ENCODE peak calls at places on chromosomes 4 and X, in ten cellular contexts. S is GM12892, P is IMR-90, R is A549, K is HCT116, I is breast epithelium, J is uterus, C is H1, V is tibial nerve, L is H54. B is an unnamed sample.

GRCh38 chrX:129612396-129612795 is 42.4 kb downstream of the APLN start:
- DNase-seq in S (no peak), P (no peak), R (no peak), K (no peak), I (peak), J (no peak), C (no peak), V (no peak), L (no peak), B (no peak)

GRCh38 chrX:107324493-107325310 is 118.3 kb downstream of the DNAAF6 start:
- DNase-seq in S (no peak), P (peak), R (peak), K (no peak), I (no peak), J (no peak), C (peak), V (no peak), L (no peak), B (peak)

GRCh38 chr4:105627620-105628019 is 75.2 kb downstream of the ARHGEF38 start:
- DNase-seq in S (no peak), P (no peak), R (no peak), K (no peak), I (no peak), J (no peak), C (no peak), V (no peak), L (no peak), B (no peak)

GRCh38 chr4:175616287-175616686 is 195.8 kb downstream of the GPM6A start:
- DNase-seq in S (no peak), P (no peak), R (no peak), K (no peak), I (no peak), J (no peak), C (no peak), V (no peak), L (no peak), B (no peak)

GRCh38 chr4:8399298-8399697 is 41.2 kb downstream of the ACOX3 start:
- DNase-seq in S (no peak), P (no peak), R (no peak), K (no peak), I (no peak), J (no peak), C (no peak), V (no peak), L (no peak), B (no peak)

GRCh38 chrX:66110112-66110511 is 53.9 kb upstream of the HEPH start:
- DNase-seq in S (peak), P (peak), R (peak), K (peak), I (no peak), J (no peak), C (no peak), V (no peak), L (peak), B (no peak)

GRCh38 chr4:127559981-127560380 is 72.8 kb upstream of the INTU start:
- DNase-seq in S (no peak), P (no peak), R (no peak), K (no peak), I (no peak), J (no peak), C (no peak), V (no peak), L (no peak), B (no peak)

GRCh38 chr4:4492161-4492847 is 49.5 kb downstream of the STX18 start:
- DNase-seq in S (peak), P (peak), R (no peak), K (no peak), I (no peak), J (no peak), C (no peak), V (no peak), L (no peak), B (peak)

GRCh38 chr4:6723851-6724250 is 7.9 kb downstream of the BLOC1S4 start:
- DNase-seq in S (no peak), P (no peak), R (no peak), K (no peak), I (no peak), J (no peak), C (no peak), V (no peak), L (no peak), B (no peak)

GRCh38 chrX:15853586-15854079 is 980 bp downstream of the AP1S2 start:
- DNase-seq in S (no peak), P (no peak), R (no peak), K (no peak), I (no peak), J (no peak), C (no peak), V (no peak), L (no peak), B (no peak)

GRCh38 chr4:123631699-123632098 is 235.1 kb downstream of the SPRY1 start:
- DNase-seq in S (no peak), P (peak), R (no peak), K (no peak), I (no peak), J (no peak), C (no peak), V (no peak), L (no peak), B (no peak)

GRCh38 chr4:177246636-177247584 is 62.8 kb upstream of the NEIL3 start:
- DNase-seq in S (no peak), P (peak), R (no peak), K (no peak), I (no peak), J (no peak), C (no peak), V (no peak), L (no peak), B (no peak)

GRCh38 chr4:23932935-23933334 is 43.1 kb upstream of the PPARGC1A start:
- DNase-seq in S (no peak), P (peak), R (no peak), K (no peak), I (peak), J (no peak), C (no peak), V (no peak), L (no peak), B (no peak)

GRCh38 chr4:124427095-124427767 is 285.3 kb downstream of the ANKRD50 start:
- DNase-seq in S (no peak), P (no peak), R (no peak), K (no peak), I (no peak), J (peak), C (no peak), V (peak), L (no peak), B (no peak)

GRCh38 chr4:173281420-173282333 is 52.5 kb downstream of the HMGB2 start:
- DNase-seq in S (no peak), P (no peak), R (no peak), K (no peak), I (no peak), J (no peak), C (no peak), V (no peak), L (no peak), B (no peak)
- TF ChIP-seq POLR2A in S (no peak), P (no peak), R (no peak), K (no peak), I (no peak), J (no peak), C (no peak), V (no peak), L (no peak), B (no peak)

DNA sequence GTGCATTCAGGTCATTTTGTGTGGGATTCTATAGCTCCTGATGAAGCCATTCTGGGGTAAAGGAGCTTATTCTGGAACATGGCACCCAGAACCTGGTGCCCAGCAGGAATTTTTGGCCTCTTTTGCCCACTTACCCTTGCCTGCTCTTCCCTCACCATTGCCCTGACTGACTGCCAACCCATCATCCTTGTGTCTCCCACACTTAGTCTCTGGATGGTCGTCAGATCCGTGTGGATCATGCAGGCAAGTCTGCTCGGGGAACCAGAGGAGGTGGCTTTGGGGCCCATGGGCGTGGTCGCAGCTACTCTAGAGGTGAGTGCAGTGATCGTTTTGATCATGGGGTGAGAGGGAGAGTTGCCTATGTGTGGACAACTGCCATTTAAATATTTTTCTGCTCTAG is 1.8 kb downstream of the RBM3 start:
- DNase-seq in S (no peak), P (no peak), R (no peak), K (no peak), I (no peak), J (no peak), C (no peak), V (no peak), L (no peak), B (no peak)
- TF ChIP-seq POLR2A in S (peak), P (no peak), R (no peak), K (no peak), I (no peak), J (no peak), C (peak), V (no peak), L (no peak), B (peak)

DNA sequence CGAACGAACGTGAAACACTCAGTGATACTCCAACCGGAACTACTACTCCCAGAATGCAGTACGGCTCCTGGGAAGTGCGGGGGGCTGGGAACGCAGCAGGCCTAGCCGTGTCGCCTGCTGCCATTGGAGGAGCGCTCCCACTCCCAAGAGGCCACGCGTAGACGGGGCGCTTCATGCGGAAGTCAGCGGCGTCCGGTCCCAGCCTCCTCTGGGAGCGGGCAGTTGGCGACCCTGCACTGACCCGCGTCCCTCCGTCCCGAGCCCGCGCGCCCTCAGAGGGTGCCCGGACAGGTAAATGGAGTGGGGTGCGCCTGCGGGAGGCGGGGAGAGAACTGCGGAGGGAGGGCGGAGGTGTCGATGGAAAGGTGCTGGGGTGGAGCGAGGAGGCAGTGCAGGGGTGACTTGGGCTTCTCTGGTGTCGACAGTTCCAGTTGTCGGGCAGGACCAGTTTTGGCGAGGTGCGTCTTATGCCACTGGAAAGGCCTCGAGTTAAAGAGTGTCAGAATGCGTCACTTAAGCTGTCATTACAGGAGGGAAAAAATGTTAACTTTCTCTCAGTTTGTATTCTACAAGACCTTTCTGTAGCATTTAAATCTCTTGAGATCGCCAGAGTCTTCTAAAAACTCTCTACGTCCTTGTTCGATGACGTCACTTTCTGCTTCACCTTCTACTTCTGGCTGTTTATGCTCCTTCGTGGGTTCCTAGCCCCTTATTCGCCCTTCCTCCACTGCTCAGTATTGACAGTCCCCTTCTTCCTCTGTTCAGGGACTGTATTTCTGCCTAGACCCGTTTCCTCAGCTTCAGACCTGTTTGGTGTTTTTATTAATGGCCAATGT is at the start of gene VAMP7:
- DNase-seq in S (peak), P (peak), R (peak), K (peak), I (peak), J (peak), C (peak), V (peak), L (peak), B (peak)
- TF ChIP-seq POLR2A in S (peak), P (peak), R (peak), K (no peak), I (peak), J (peak), C (peak), V (peak), L (peak), B (peak)

DNA sequence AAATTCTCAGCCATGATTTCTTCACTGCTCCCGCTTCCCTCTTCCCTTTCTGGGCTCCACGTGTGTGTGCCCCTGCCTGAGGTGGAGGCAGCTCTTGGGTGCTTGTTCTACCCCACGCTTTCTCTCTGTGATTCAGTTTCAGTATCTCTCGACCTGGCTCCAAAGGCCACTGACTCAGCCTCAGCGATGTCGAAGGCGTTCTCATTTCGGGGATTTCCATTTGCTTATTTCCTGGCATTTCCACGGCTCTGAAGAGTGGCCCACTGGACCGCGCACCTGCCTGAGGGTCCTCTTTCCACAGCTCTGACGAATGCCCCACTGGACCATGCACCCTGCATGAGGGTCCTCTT is 52.4 kb downstream of the GAK start:
- DNase-seq in S (no peak), P (no peak), R (no peak), K (no peak), I (no peak), J (no peak), C (no peak), V (no peak), L (no peak), B (no peak)
- TF ChIP-seq POLR2A in S (no peak), P (no peak), R (no peak), K (no peak), I (no peak), J (no peak), C (no peak), V (no peak), L (no peak), B (no peak)

GRCh38 chr4:154593868-154594267 is 3.3 kb upstream of the FGA start:
- DNase-seq in S (no peak), P (no peak), R (no peak), K (no peak), I (no peak), J (no peak), C (no peak), V (no peak), L (no peak), B (no peak)

GRCh38 chr4:154589296-154590197 is 995 bp downstream of the FGA start:
- DNase-seq in S (no peak), P (no peak), R (no peak), K (no peak), I (no peak), J (no peak), C (no peak), V (no peak), L (no peak), B (no peak)

GRCh38 chr4:154591890-154592289 is 1.3 kb upstream of the FGA start:
- DNase-seq in S (no peak), P (no peak), R (no peak), K (no peak), I (no peak), J (no peak), C (no peak), V (no peak), L (no peak), B (no peak)

GRCh38 chr4:154588198-154588597 is 2.3 kb downstream of the FGA start:
- DNase-seq in S (no peak), P (no peak), R (no peak), K (no peak), I (no peak), J (no peak), C (no peak), V (no peak), L (no peak), B (no peak)

GRCh38 chr4:154590329-154591006 is at the start of gene FGA:
- DNase-seq in S (no peak), P (no peak), R (peak), K (no peak), I (no peak), J (no peak), C (no peak), V (no peak), L (no peak), B (no peak)
- TF ChIP-seq POLR2A in S (no peak), P (no peak), R (no peak), K (no peak), I (no peak), J (no peak), C (no peak), V (no peak), L (no peak), B (no peak)

DNA sequence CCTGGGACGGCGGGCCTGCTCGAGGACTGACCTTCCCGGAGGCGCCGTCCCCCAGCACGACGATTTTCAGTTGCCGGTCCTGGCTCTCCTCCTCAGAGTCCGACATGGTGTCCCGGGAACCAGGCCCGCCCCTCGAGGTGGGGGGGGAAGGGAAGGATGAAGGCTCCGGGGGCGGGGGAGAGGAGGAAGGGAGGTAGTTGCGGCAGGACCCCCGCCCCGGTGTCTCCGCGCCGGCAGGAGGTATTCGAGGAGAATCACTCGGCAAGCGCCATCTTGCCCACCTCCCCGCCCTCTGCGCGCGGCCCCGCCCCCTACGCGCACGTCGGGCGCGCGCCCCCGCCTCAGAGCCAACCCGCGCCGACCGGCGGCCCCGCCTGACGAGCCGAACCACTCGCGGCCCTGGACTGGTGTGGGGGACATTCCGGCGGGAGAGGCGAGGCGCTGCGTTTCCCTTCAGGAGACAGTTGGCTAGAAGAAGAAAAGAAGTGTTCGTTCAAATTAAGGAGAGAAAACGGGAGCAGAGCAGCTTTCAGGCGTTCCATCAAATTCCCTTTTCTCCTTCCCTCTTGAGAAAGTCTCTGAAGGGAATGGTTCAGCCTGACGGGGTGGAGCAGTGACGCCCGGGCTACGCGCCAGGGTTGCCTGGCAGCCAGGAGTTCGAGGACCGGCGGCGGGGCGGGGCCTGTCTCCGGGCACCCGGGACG is at the start of gene RAB28:
- DNase-seq in S (peak), P (peak), R (peak), K (peak), I (peak), J (peak), C (peak), V (peak), L (peak), B (peak)
- TF ChIP-seq POLR2A in S (peak), P (peak), R (peak), K (peak), I (no peak), J (peak), C (no peak), V (peak), L (peak), B (peak)

DNA sequence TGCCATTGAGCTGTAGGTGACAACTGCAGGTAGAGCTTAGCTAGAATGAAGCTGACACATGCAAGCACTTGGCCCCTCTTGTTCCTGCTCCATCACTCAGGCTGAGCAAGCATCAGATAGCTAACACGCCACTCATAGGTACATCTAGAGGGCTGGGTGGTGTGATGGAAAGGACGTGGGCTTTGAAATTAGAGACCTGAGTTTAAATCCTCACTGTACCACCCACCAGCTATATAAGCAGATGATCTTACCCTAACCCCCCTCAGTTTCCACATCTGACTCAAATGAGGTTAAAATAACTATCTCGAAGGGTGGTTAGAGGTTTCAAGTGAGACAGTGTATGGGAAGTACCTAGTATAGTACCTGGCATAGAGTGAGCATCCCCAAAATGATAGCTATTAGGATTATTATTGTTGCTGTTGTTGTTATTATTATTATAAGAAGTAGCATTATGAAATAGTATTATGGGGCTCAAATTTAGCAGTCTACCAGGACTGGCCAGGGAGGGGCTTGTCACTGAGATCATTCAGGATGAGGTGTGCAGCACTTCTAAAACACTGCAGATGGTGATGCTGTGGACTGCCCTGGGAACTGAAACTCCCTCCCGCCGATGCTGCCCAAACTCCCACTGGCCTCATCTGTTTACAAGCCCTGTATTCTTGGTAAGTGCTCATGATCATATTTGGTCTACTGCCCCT is 59.0 kb downstream of the REELD1 start:
- DNase-seq in S (peak), P (no peak), R (no peak), K (no peak), I (no peak), J (no peak), C (no peak), V (no peak), L (no peak), B (no peak)
- TF ChIP-seq POLR2A in S (no peak), P (no peak), R (no peak), K (no peak), I (no peak), J (no peak), C (no peak), V (no peak), L (no peak), B (no peak)

GRCh38 chrX:40580537-40581332 is at the start of gene ATP6AP2:
- DNase-seq in S (peak), P (peak), R (peak), K (peak), I (peak), J (peak), C (peak), V (peak), L (peak), B (peak)
- TF ChIP-seq POLR2A in S (peak), P (peak), R (peak), K (no peak), I (peak), J (peak), C (no peak), V (peak), L (peak), B (peak)

GRCh38 chrX:132023896-132024386 is 839 bp downstream of the STK26 start:
- DNase-seq in S (no peak), P (no peak), R (peak), K (no peak), I (no peak), J (peak), C (peak), V (no peak), L (peak), B (peak)

GRCh38 chrX:132022115-132022862 is 813 bp upstream of the STK26 start:
- DNase-seq in S (no peak), P (no peak), R (peak), K (no peak), I (no peak), J (no peak), C (peak), V (no peak), L (no peak), B (no peak)

GRCh38 chrX:132022863-132023116 is 312 bp upstream of the STK26 start:
- DNase-seq in S (no peak), P (no peak), R (no peak), K (no peak), I (no peak), J (no peak), C (no peak), V (no peak), L (no peak), B (no peak)

GRCh38 chrX:132025085-132025484 is 2.0 kb downstream of the STK26 start:
- DNase-seq in S (no peak), P (no peak), R (no peak), K (no peak), I (no peak), J (no peak), C (no peak), V (no peak), L (no peak), B (no peak)

GRCh38 chrX:132023117-132023895 is at the start of gene STK26:
- DNase-seq in S (peak), P (no peak), R (peak), K (peak), I (peak), J (peak), C (peak), V (peak), L (peak), B (peak)
- TF ChIP-seq POLR2A in S (peak), P (no peak), R (peak), K (no peak), I (no peak), J (peak), C (peak), V (no peak), L (peak), B (peak)